ENCODE peak calls at places on chromosomes 13 and 19, in four cellular contexts. H is GM12878, Q is K562, B is SK-N-SH. S is an unnamed sample.

GRCh38 chr13:41352935-41353801 is 42.1 kb downstream of the NAA16 start:
- DNase-seq in B (peak; percentile 55), H (peak; percentile 30), Q (peak; percentile 35), S (peak; percentile 20)

GRCh38 chr19:13790354-13790753 is 4.9 kb upstream of the ZSWIM4 start:
- DNase-seq in H (no peak), B (no peak), Q (no peak), S (no peak)

GRCh38 chr19:48656840-48657474 is 11.0 kb upstream of the CA11 start:
- DNase-seq in B (no peak), H (no peak), Q (no peak), S (peak; percentile 65)

GRCh38 chr19:27671876-27672275 is 1541.1 kb downstream of the UQCRFS1 start:
- DNase-seq in H (no peak), B (no peak), Q (no peak), S (no peak)

GRCh38 chr13:95684463-95684862 is 7.5 kb downstream of the DNAJC3 start:
- DNase-seq in B (no peak), H (no peak), Q (no peak), S (no peak)

GRCh38 chr13:30004204-30004603 is 153.8 kb upstream of the UBL3 start:
- DNase-seq in H (no peak), B (no peak), Q (no peak), S (peak; percentile 29)

GRCh38 chr13:98089246-98089645 is 53.6 kb upstream of the FARP1 start:
- DNase-seq in H (no peak), Q (no peak), B (no peak), S (no peak)

GRCh38 chr13:42355118-42355840 is 83.3 kb downstream of the AKAP11 start:
- DNase-seq in Q (no peak), B (no peak), H (no peak), S (no peak)

GRCh38 chr13:44620057-44620456 is 43.9 kb upstream of the TSC22D1 start:
- DNase-seq in B (no peak), Q (no peak), H (no peak), S (no peak)

GRCh38 chr19:57363734-57364181 is 407 bp downstream of the TRAPPC2B start:
- DNase-seq in H (no peak), B (no peak), Q (no peak), S (peak; percentile 27)

GRCh38 chr13:61500176-61500575 is 84.5 kb upstream of the PCDH20 start:
- DNase-seq in H (no peak), B (no peak), Q (no peak), S (no peak)

GRCh38 chr13:98909016-98909415 is 68.8 kb downstream of the DOCK9 start:
- DNase-seq in Q (no peak), H (no peak), B (no peak), S (peak; percentile 9)

GRCh38 chr13:33633701-33634525 is 184.0 kb upstream of the RFC3 start:
- DNase-seq in B (no peak), H (no peak), Q (no peak), S (no peak)

GRCh38 chr13:88005188-88005587 is 334.0 kb downstream of the SLITRK5 start:
- DNase-seq in Q (no peak), H (no peak), B (no peak), S (no peak)

GRCh38 chr13:64723735-64724134 is 2506.4 kb downstream of the PCDH9 start:
- DNase-seq in H (no peak), Q (no peak), B (peak; percentile 51), S (peak; percentile 90)

GRCh38 chr19:36482876-36483275 is 6.5 kb downstream of the ZNF566 start:
- DNase-seq in Q (no peak), B (no peak), H (no peak), S (no peak)

GRCh38 chr13:113412440-113412839 is 40.8 kb downstream of the ADPRHL1 start:
- DNase-seq in Q (no peak), H (no peak), B (no peak), S (no peak)

GRCh38 chr19:19140476-19140875 is 2.2 kb upstream of the TMEM161A start:
- DNase-seq in B (no peak), H (no peak), Q (no peak), S (no peak)

GRCh38 chr13:104553156-104553555 is 1486.9 kb upstream of the SLC10A2 start:
- DNase-seq in B (no peak), H (no peak), Q (no peak), S (no peak)

GRCh38 chr19:13078897-13079541 is 23.6 kb downstream of the LYL1 start:
- DNase-seq in Q (no peak), H (no peak), B (no peak), S (no peak)

GRCh38 chr19:34041922-34042521 is 130.3 kb upstream of the LSM14A start:
- DNase-seq in H (no peak), B (peak; percentile 71), Q (peak; percentile 56), S (peak; percentile 70)

GRCh38 chr13:109465151-109465550 is 321.2 kb downstream of the IRS2 start:
- DNase-seq in Q (no peak), H (no peak), B (no peak), S (no peak)
- TF ChIP-seq RCOR1 in Q (no peak), H (no peak), B (no peak), S (no peak)

GRCh38 chr19:2611483-2612464 is 90.7 kb downstream of the GNG7 start:
- DNase-seq in Q (no peak), B (no peak), H (no peak), S (no peak)

GRCh38 chr19:2612619-2613249 is 89.8 kb downstream of the GNG7 start:
- DNase-seq in H (no peak), Q (no peak), B (no peak), S (no peak)

GRCh38 chr19:2608602-2608922 is 93.9 kb downstream of the GNG7 start:
- DNase-seq in Q (no peak), H (no peak), B (no peak), S (no peak)

GRCh38 chr19:2609389-2610116 is 92.9 kb downstream of the GNG7 start:
- DNase-seq in H (peak; percentile 59), B (no peak), Q (no peak), S (no peak)

DNA sequence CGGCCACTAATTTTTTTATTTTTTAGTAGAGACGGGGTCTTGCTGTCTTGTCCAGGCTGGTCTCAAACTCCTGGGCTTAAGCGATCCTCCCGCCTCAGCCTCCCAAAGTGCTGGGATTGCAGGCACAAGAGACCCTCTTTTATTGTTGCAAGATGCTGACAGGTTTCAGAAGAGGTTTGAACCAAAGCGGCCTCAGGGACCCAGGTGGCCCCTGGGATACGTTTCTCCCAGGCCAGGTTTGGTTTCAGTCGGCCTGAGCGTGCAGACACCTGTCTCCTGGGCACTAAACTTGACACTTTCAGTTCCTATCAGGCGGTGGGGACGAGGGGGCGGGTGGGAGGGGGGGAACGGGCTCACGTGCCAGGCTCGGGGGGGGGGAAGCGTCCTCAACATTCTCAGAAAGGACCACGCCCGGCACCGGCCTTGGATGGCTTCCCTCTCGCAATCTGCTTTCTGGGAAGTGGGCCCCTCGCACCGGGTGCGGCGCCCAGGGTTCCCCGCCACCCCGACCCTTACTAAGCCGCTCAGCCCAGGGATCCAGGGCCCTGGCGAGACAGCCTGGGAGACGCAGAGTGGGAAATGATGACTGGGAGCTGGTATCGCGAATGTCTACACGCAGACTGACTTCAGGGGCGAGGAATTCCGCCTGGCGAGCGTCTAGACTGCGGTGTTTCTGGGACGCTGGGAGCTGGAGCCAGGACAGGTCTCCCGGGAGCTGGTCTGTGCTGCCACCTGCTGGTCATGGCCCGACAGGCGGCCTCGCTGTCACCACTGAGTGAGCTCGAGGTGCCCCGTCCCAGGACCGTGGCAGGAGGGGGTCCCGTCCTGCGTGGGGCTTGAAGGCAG is 91.6 kb downstream of the GNG7 start:
- DNase-seq in H (peak; percentile 91), B (peak; percentile 92), Q (peak; percentile 83), S (peak; percentile 56)
- TF ChIP-seq MAX in H (no peak), B (peak; percentile 63), Q (no peak), S (peak; percentile 39)

GRCh38 chr19:4200940-4201542 is 18.6 kb downstream of the ANKRD24 start:
- DNase-seq in B (no peak), H (no peak), Q (no peak), S (no peak)

GRCh38 chr19:4197625-4198466 is 15.4 kb downstream of the ANKRD24 start:
- DNase-seq in Q (peak; percentile 51), B (peak; percentile 81), H (no peak), S (peak; percentile 55)

GRCh38 chr19:4198467-4199126 is 16.1 kb downstream of the ANKRD24 start:
- DNase-seq in H (no peak), Q (no peak), B (no peak), S (no peak)

GRCh38 chr19:4199699-4200293 is 17.3 kb downstream of the ANKRD24 start:
- DNase-seq in H (no peak), Q (peak; percentile 42), B (peak; percentile 53), S (peak; percentile 78)

DNA sequence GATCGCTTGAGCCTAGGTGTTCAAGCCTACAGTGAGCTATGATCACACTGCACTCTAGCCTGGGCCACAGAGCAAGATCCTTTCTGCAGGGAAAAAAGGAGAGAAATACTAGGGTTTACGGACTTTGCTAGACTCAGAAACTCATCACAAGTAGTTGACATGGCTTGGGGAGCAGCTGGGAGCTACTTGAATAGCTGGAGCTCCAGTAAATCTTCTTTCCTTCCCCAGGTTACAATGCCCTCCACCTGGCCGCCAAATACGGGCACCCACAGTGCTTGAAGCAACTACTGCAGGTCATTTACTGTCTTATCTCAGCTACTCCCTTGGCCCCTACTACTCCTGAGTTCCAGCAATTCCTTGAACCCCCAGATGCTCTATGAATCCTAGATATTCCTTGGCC is 19.3 kb downstream of the ANKRD24 start:
- DNase-seq in Q (no peak), H (no peak), B (no peak), S (no peak)
- TF ChIP-seq RCOR1 in Q (no peak), H (no peak), B (no peak), S (no peak)

GRCh38 chr19:46115396-46116109 is 8.9 kb downstream of the IGFL3 start:
- DNase-seq in H (peak; percentile 31), B (peak; percentile 4), Q (no peak), S (peak; percentile 70)
- TF ChIP-seq MAX in H (no peak), B (peak; percentile 10), Q (no peak), S (no peak)

GRCh38 chr13:21534760-21535159 is 69.2 kb downstream of the MICU2 start:
- DNase-seq in H (no peak), Q (no peak), B (no peak), S (no peak)
- TF ChIP-seq RCOR1 in H (no peak), Q (no peak), B (no peak), S (no peak)

S was measured in A549.